ENCODE peak calls at places on chromosomes 1 and 21, in seven cellular contexts. One of them, this sample, is unnamed.

GRCh38 chr1:58500036-58500435 is 46.5 kb downstream of the OMA1 start:
- DNase-seq in hypothalamus: no peak
- DNase-seq in 8988T: no peak
- DNase-seq in fibroblast of gingiva: no peak
- DNase-seq in left ventricle myocardium inferior: no peak
- DNase-seq in adrenal gland: no peak
- DNase-seq in occipital lobe: no peak
- DNase-seq in this sample: no peak

GRCh38 chr1:16183157-16183556 is 27.3 kb upstream of the EPHA2 start:
- DNase-seq in hypothalamus: no peak
- DNase-seq in 8988T: no peak
- DNase-seq in fibroblast of gingiva: peak
- DNase-seq in left ventricle myocardium inferior: no peak
- DNase-seq in adrenal gland: no peak
- DNase-seq in occipital lobe: no peak
- DNase-seq in this sample: no peak

GRCh38 chr1:198929961-198930599 is 291.2 kb downstream of the PTPRC start:
- DNase-seq in hypothalamus: no peak
- DNase-seq in 8988T: no peak
- DNase-seq in fibroblast of gingiva: peak
- DNase-seq in left ventricle myocardium inferior: no peak
- DNase-seq in adrenal gland: no peak
- DNase-seq in occipital lobe: no peak
- DNase-seq in this sample: no peak

GRCh38 chr1:54543729-54544496 is 4.1 kb upstream of the ACOT11 start:
- DNase-seq in hypothalamus: no peak
- DNase-seq in 8988T: no peak
- DNase-seq in fibroblast of gingiva: no peak
- DNase-seq in left ventricle myocardium inferior: no peak
- DNase-seq in adrenal gland: no peak
- DNase-seq in occipital lobe: no peak
- DNase-seq in this sample: no peak

GRCh38 chr1:8097077-8097799 is 71.1 kb upstream of the ERRFI1 start:
- DNase-seq in hypothalamus: no peak
- DNase-seq in 8988T: no peak
- DNase-seq in fibroblast of gingiva: peak
- DNase-seq in left ventricle myocardium inferior: no peak
- DNase-seq in adrenal gland: no peak
- DNase-seq in occipital lobe: no peak
- DNase-seq in this sample: no peak

GRCh38 chr1:192235127-192235526 is 76.9 kb downstream of the RGS18 start:
- DNase-seq in hypothalamus: no peak
- DNase-seq in 8988T: no peak
- DNase-seq in fibroblast of gingiva: no peak
- DNase-seq in left ventricle myocardium inferior: no peak
- DNase-seq in adrenal gland: no peak
- DNase-seq in occipital lobe: no peak
- DNase-seq in this sample: no peak

GRCh38 chr1:31652891-31653489 is 8.3 kb upstream of the PEF1 start:
- DNase-seq in hypothalamus: no peak
- DNase-seq in 8988T: no peak
- DNase-seq in fibroblast of gingiva: no peak
- DNase-seq in left ventricle myocardium inferior: no peak
- DNase-seq in adrenal gland: no peak
- DNase-seq in occipital lobe: no peak
- DNase-seq in this sample: no peak

GRCh38 chr1:82491301-82491986 is 690.7 kb downstream of the ADGRL2 start:
- DNase-seq in hypothalamus: no peak
- DNase-seq in 8988T: no peak
- DNase-seq in fibroblast of gingiva: peak
- DNase-seq in left ventricle myocardium inferior: no peak
- DNase-seq in adrenal gland: no peak
- DNase-seq in occipital lobe: no peak
- DNase-seq in this sample: no peak

GRCh38 chr21:26140185-26140584 is 30.4 kb downstream of the APP start:
- DNase-seq in hypothalamus: no peak
- DNase-seq in 8988T: no peak
- DNase-seq in fibroblast of gingiva: peak
- DNase-seq in left ventricle myocardium inferior: peak
- DNase-seq in adrenal gland: no peak
- DNase-seq in occipital lobe: no peak
- DNase-seq in this sample: peak

GRCh38 chr1:22231995-22232690 is 89.2 kb upstream of the WNT4 start:
- DNase-seq in hypothalamus: no peak
- DNase-seq in 8988T: no peak
- DNase-seq in fibroblast of gingiva: no peak
- DNase-seq in left ventricle myocardium inferior: no peak
- DNase-seq in adrenal gland: no peak
- DNase-seq in occipital lobe: no peak
- DNase-seq in this sample: no peak

GRCh38 chr21:33327792-33328433 is 3.1 kb downstream of the IFNAR1 start:
- DNase-seq in hypothalamus: no peak
- DNase-seq in 8988T: no peak
- DNase-seq in fibroblast of gingiva: no peak
- DNase-seq in left ventricle myocardium inferior: no peak
- DNase-seq in adrenal gland: no peak
- DNase-seq in occipital lobe: no peak
- DNase-seq in this sample: no peak

GRCh38 chr1:182614796-182615451 is 10.7 kb upstream of the RGS16 start:
- DNase-seq in hypothalamus: peak
- DNase-seq in 8988T: no peak
- DNase-seq in fibroblast of gingiva: peak
- DNase-seq in left ventricle myocardium inferior: peak
- DNase-seq in adrenal gland: peak
- DNase-seq in occipital lobe: peak
- DNase-seq in this sample: peak

GRCh38 chr1:68808351-68808750 is 311.5 kb upstream of the DEPDC1 start:
- DNase-seq in hypothalamus: no peak
- DNase-seq in 8988T: no peak
- DNase-seq in fibroblast of gingiva: no peak
- DNase-seq in left ventricle myocardium inferior: no peak
- DNase-seq in adrenal gland: no peak
- DNase-seq in occipital lobe: no peak
- DNase-seq in this sample: no peak

GRCh38 chr1:88773540-88774150 is 89.6 kb downstream of the PKN2 start:
- DNase-seq in hypothalamus: no peak
- DNase-seq in 8988T: no peak
- DNase-seq in fibroblast of gingiva: peak
- DNase-seq in left ventricle myocardium inferior: no peak
- DNase-seq in adrenal gland: no peak
- DNase-seq in occipital lobe: no peak
- DNase-seq in this sample: no peak

GRCh38 chr1:109216662-109217061 is 2.9 kb downstream of the SARS1 start:
- DNase-seq in hypothalamus: no peak
- DNase-seq in 8988T: no peak
- DNase-seq in fibroblast of gingiva: no peak
- DNase-seq in left ventricle myocardium inferior: no peak
- DNase-seq in adrenal gland: no peak
- DNase-seq in occipital lobe: no peak
- DNase-seq in this sample: no peak

GRCh38 chr1:114423455-114423854 is 87.5 kb downstream of the TRIM33 start:
- DNase-seq in hypothalamus: no peak
- DNase-seq in 8988T: no peak
- DNase-seq in fibroblast of gingiva: no peak
- DNase-seq in left ventricle myocardium inferior: no peak
- DNase-seq in adrenal gland: no peak
- DNase-seq in occipital lobe: no peak
- DNase-seq in this sample: no peak

GRCh38 chr1:40868051-40868723 is 6.0 kb upstream of the CITED4 start:
- DNase-seq in hypothalamus: no peak
- DNase-seq in 8988T: no peak
- DNase-seq in fibroblast of gingiva: peak
- DNase-seq in left ventricle myocardium inferior: no peak
- DNase-seq in adrenal gland: no peak
- DNase-seq in occipital lobe: no peak
- DNase-seq in this sample: no peak

GRCh38 chr1:57013522-57013921 is 47.7 kb upstream of the C8B start:
- DNase-seq in hypothalamus: no peak
- DNase-seq in 8988T: no peak
- DNase-seq in fibroblast of gingiva: no peak
- DNase-seq in left ventricle myocardium inferior: no peak
- DNase-seq in adrenal gland: no peak
- DNase-seq in occipital lobe: no peak
- DNase-seq in this sample: no peak

GRCh38 chr1:206700445-206701036 is 15.8 kb downstream of the MAPKAPK2 start:
- DNase-seq in hypothalamus: no peak
- DNase-seq in 8988T: no peak
- DNase-seq in fibroblast of gingiva: peak
- DNase-seq in left ventricle myocardium inferior: no peak
- DNase-seq in adrenal gland: no peak
- DNase-seq in occipital lobe: no peak
- DNase-seq in this sample: no peak

GRCh38 chr1:32702599-32703478 is at the start of gene SYNC:
- DNase-seq in hypothalamus: peak
- DNase-seq in 8988T: peak
- DNase-seq in fibroblast of gingiva: peak
- DNase-seq in left ventricle myocardium inferior: peak
- DNase-seq in adrenal gland: peak
- DNase-seq in occipital lobe: no peak
- DNase-seq in this sample: peak

GRCh38 chr1:176779655-176780328 is 316.8 kb downstream of the PAPPA2 start:
- DNase-seq in hypothalamus: no peak
- DNase-seq in 8988T: no peak
- DNase-seq in fibroblast of gingiva: no peak
- DNase-seq in left ventricle myocardium inferior: no peak
- DNase-seq in adrenal gland: no peak
- DNase-seq in occipital lobe: no peak
- DNase-seq in this sample: no peak

GRCh38 chr1:182259229-182259872 is 132.2 kb downstream of the GLUL start:
- DNase-seq in hypothalamus: peak
- DNase-seq in 8988T: no peak
- DNase-seq in fibroblast of gingiva: peak
- DNase-seq in left ventricle myocardium inferior: peak
- DNase-seq in adrenal gland: peak
- DNase-seq in occipital lobe: no peak
- DNase-seq in this sample: peak

GRCh38 chr1:84504580-84505021 is 1.6 kb upstream of the SPATA1 start:
- DNase-seq in hypothalamus: no peak
- DNase-seq in 8988T: no peak
- DNase-seq in fibroblast of gingiva: peak
- DNase-seq in left ventricle myocardium inferior: no peak
- DNase-seq in adrenal gland: no peak
- DNase-seq in occipital lobe: no peak
- DNase-seq in this sample: no peak

GRCh38 chr1:226995064-226995965 is 55.2 kb downstream of the COQ8A start:
- DNase-seq in hypothalamus: no peak
- DNase-seq in 8988T: no peak
- DNase-seq in fibroblast of gingiva: no peak
- DNase-seq in left ventricle myocardium inferior: no peak
- DNase-seq in adrenal gland: no peak
- DNase-seq in occipital lobe: no peak
- DNase-seq in this sample: no peak

GRCh38 chr1:153288634-153289275 is 24.0 kb downstream of the PGLYRP3 start:
- DNase-seq in hypothalamus: no peak
- DNase-seq in 8988T: peak
- DNase-seq in fibroblast of gingiva: no peak
- DNase-seq in left ventricle myocardium inferior: no peak
- DNase-seq in adrenal gland: no peak
- DNase-seq in occipital lobe: no peak
- DNase-seq in this sample: no peak

GRCh38 chr1:201360486-201360885 is 17.0 kb downstream of the TNNT2 start:
- DNase-seq in hypothalamus: no peak
- DNase-seq in 8988T: no peak
- DNase-seq in fibroblast of gingiva: no peak
- DNase-seq in left ventricle myocardium inferior: peak
- DNase-seq in adrenal gland: no peak
- DNase-seq in occipital lobe: no peak
- DNase-seq in this sample: no peak

GRCh38 chr1:112702420-112703261 is 4.3 kb downstream of the RHOC start:
- DNase-seq in hypothalamus: no peak
- DNase-seq in 8988T: no peak
- DNase-seq in fibroblast of gingiva: no peak
- DNase-seq in left ventricle myocardium inferior: no peak
- DNase-seq in adrenal gland: no peak
- DNase-seq in occipital lobe: no peak
- DNase-seq in this sample: no peak